ENCODE peak calls at places on chromosomes 2 and 18, in five cellular contexts. X is brain microvascular endothelial cell, N is mammary epithelial cell, U is heart left ventricle, D is sigmoid colon. R is an unnamed sample.

GRCh38 chr2:85827879-85828569 is 60.8 kb downstream of the ST3GAL5 start:
- DNase-seq in D (no peak), U (no peak), N (no peak), X (no peak), R (no peak)

GRCh38 chr2:24651643-24652003 is 141.6 kb downstream of the PTRHD1 start:
- DNase-seq in N (no peak), D (no peak), X (no peak), U (no peak), R (no peak)

GRCh38 chr18:77461062-77461693 is 211.5 kb downstream of the GALR1 start:
- DNase-seq in N (no peak), X (no peak), U (no peak), D (no peak), R (no peak)

GRCh38 chr2:119425620-119426395 is 5.8 kb upstream of the TMEM37 start:
- DNase-seq in D (no peak), X (no peak), N (no peak), U (no peak), R (no peak)

GRCh38 chr2:98715812-98716451 is 15.0 kb downstream of the MGAT4A start:
- DNase-seq in X (no peak), N (no peak), D (no peak), U (no peak), R (no peak)

GRCh38 chr2:71815701-71816100 is 332.0 kb downstream of the CYP26B1 start:
- DNase-seq in U (no peak), X (no peak), N (no peak), D (no peak), R (no peak)

GRCh38 chr2:70767699-70768584 is at the start of gene ADD2:
- DNase-seq in U (no peak), D (no peak), N (peak; percentile 10), X (no peak), R (no peak)

GRCh38 chr18:57542801-57543427 is 43.6 kb downstream of the FECH start:
- DNase-seq in X (peak; percentile 21), U (no peak), N (peak; percentile 5), D (no peak), R (no peak)

GRCh38 chr18:63947051-63947790 is 1.9 kb upstream of the HMSD start:
- DNase-seq in X (no peak), D (no peak), N (no peak), U (no peak), R (no peak)

GRCh38 chr2:189157431-189157830 is 22.1 kb downstream of the COL5A2 start:
- DNase-seq in N (no peak), X (no peak), U (no peak), D (no peak), R (no peak)

GRCh38 chr18:32576296-32576916 is 105.7 kb upstream of the GAREM1 start:
- DNase-seq in U (no peak), X (peak; percentile 8), N (no peak), D (no peak), R (no peak)

GRCh38 chr2:172283476-172283875 is 143.9 kb upstream of the ITGA6 start:
- DNase-seq in D (no peak), U (no peak), N (no peak), X (peak; percentile 56), R (no peak)

DNA sequence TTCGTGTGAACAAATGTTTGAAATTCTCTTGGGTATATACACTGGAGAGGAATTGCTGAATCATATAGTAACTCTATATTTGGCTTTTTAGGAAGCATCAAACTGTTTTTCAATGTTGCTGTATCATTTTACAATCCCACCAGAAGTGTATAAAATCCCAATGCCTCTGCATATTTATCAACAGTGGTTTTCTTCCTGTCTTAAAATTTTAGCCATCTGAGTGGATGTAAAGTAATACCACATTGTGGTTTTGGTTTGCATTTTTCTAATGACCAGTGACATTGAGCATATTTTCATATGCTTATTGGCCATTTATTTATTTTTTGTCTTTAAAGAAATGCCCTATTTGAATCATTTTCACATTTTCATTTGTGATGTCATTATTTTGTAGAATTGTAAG is 22.8 kb upstream of the LRP1B start:
- DNase-seq in U (no peak), D (no peak), N (no peak), X (no peak), R (no peak)
- H3K27ac ChIP-seq in U (no peak overlapping the region), D (no peak overlapping the region), N (no peak overlapping the region), X (no peak overlapping the region), R (no peak overlapping the region)

GRCh38 chr2:65300772-65301711 is 73.4 kb downstream of the ACTR2 start:
- DNase-seq in X (peak; percentile 84), D (no peak), N (no peak), U (peak; percentile 79), R (peak; percentile 51)

GRCh38 chr2:65299246-65299645 is 71.6 kb downstream of the ACTR2 start:
- DNase-seq in D (no peak), N (peak; percentile 43), U (no peak), X (peak; percentile 52), R (no peak)

GRCh38 chr2:65297544-65297943 is 69.9 kb downstream of the ACTR2 start:
- DNase-seq in U (no peak), X (no peak), N (no peak), D (no peak), R (no peak)

GRCh38 chr2:65298089-65298488 is 70.5 kb downstream of the ACTR2 start:
- DNase-seq in U (no peak), N (no peak), X (no peak), D (no peak), R (no peak)

GRCh38 chr2:65300134-65300771 is 72.6 kb downstream of the ACTR2 start:
- DNase-seq in U (peak; percentile 85), N (no peak), D (peak; percentile 96), X (peak; percentile 60), R (peak; percentile 88)
- H3K27ac ChIP-seq in U (peak overlapping the region; percentile 36), N (no peak overlapping the region), D (peak overlapping the region; percentile 77), X (peak overlapping the region; percentile 80), R (peak overlapping the region; percentile 71)

DNA sequence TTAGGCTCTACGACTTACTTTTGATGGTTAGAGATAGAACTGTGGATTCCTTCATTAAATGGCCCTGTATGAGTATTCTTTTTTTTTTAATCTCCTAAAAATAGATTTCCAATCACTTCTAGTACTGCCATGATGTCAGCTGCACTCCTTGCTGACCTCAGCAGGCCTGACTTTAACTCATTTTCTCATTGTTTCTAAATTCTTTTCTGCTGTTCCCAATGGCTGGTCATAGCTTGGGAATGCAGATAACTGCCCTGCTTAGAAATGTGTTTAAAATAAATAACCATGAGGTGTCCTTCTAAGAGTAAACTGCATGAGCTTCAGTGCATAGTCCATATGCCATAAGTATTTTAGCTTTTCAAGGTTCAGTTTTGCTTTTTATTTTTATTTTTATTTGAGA is 15.7 kb downstream of the CCDC85A start:
- DNase-seq in X (no peak), D (no peak), N (peak; percentile 24), U (no peak), R (no peak)
- H3K27ac ChIP-seq in X (no peak overlapping the region), D (no peak overlapping the region), N (no peak overlapping the region), U (no peak overlapping the region), R (no peak overlapping the region)

GRCh38 chr2:25976884-25977741 is 5.2 kb downstream of the KIF3C start:
- DNase-seq in N (peak; percentile 72), X (no peak), U (no peak), D (no peak), R (no peak)
- H3K27ac ChIP-seq in N (peak overlapping the region; percentile 92), X (no peak overlapping the region), U (no peak overlapping the region), D (no peak overlapping the region), R (no peak overlapping the region)

GRCh38 chr2:68060652-68061051 is 2.2 kb downstream of the C1D start:
- DNase-seq in X (no peak), D (no peak), N (peak; percentile 31), U (no peak), R (no peak)

GRCh38 chr2:68062680-68063387 is at the start of gene C1D:
- DNase-seq in X (peak; percentile 93), D (peak; percentile 96), U (peak; percentile 96), N (peak; percentile 86), R (peak; percentile 95)

GRCh38 chr2:68057658-68058396 is 5.0 kb downstream of the C1D start:
- DNase-seq in U (no peak), X (no peak), D (no peak), N (no peak), R (no peak)

DNA sequence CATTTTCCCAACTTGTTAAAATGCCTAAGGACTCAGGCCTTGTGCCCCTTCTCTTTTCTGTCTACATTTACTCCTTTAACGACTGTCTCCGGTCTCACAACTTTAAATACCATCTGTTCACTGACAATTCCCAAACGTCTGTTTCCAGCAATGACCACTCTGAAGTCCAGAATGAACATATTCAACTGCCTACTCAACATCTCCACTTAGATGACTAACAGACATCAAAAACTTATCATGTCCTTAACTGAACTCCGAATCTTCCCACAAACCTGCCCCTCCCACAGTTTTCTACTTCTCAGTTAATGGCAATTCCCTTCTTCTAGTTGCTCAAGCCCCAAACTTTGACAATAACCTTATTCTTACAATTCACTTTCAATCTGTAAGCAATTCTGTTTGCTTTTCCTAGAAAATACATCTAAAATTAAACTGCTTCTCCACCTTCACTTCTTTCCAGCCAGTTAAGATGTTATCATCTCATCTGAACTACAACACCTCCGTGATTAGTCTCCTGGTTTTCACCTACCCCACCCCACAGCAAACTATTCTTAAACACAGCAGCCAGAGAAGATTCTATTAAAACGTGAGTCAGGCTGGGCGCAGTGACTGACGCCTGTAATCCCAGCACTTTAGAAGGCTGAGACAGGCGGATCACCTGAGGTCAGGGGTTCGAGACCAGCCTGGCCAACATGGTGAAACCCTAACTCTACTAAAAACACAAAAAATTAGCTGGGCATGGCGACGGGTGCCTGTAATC is 2.9 kb downstream of the C1D start:
- DNase-seq in X (no peak), D (no peak), N (no peak), U (no peak), R (no peak)
- H3K27ac ChIP-seq in X (no peak overlapping the region), D (no peak overlapping the region), N (no peak overlapping the region), U (no peak overlapping the region), R (no peak overlapping the region)

GRCh38 chr2:60550984-60551240 is 2.5 kb downstream of the BCL11A start:
- DNase-seq in D (no peak), X (no peak), U (no peak), N (no peak), R (no peak)

GRCh38 chr2:60552851-60553495 is 481 bp downstream of the BCL11A start:
- DNase-seq in U (no peak), D (no peak), N (no peak), X (no peak), R (no peak)

GRCh38 chr2:60551241-60552095 is 2.0 kb downstream of the BCL11A start:
- DNase-seq in X (no peak), U (peak; percentile 68), D (peak; percentile 83), N (peak; percentile 50), R (no peak)

GRCh38 chr2:60553496-60553991 is at the start of gene BCL11A:
- DNase-seq in N (peak; percentile 78), X (peak; percentile 91), D (peak; percentile 90), U (peak; percentile 67), R (no peak)

DNA sequence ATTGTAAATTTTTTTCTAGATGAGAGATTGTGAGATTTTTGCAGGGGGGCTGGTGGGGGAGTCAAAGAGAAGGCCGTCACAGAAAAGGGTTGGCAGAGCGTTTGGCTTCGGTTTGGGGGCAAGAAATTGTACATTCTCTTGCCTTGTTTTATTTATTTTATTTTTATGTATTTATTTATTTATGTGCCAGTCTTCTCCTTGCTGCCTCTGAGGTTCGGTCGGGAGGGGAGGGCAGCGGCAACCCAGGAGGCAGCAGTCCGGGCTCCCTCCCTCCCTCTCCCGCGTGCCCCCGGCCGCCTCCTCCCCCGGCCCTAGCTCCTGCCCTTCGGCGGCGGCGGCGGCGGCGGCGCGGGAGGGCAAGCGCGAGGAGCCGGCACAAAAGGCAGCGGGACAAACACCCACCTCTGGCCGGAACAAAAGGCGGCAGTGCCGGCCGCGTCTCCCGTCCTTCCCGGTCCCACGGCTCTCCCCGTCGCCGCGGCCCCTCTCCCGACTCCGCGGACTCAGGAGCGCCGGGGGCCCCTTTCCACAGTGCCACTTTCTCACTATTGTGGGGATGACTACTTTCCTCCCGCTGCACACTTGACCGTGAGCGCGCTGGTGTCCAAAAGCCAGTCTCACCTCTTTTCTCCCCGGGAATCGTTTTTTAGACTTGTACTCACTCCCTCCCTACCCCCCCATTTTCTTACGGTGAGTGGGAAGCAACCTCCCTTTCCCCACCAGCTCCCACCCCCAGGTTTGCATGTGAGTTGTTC is 1.2 kb downstream of the BCL11A start:
- DNase-seq in D (peak; percentile 66), N (peak; percentile 44), U (peak; percentile 69), X (no peak), R (no peak)
- H3K27ac ChIP-seq in D (peak overlapping the region; percentile 76), N (peak overlapping the region; percentile 43), U (peak overlapping the region; percentile 67), X (peak overlapping the region; percentile 30), R (no peak overlapping the region)